ENCODE peak calls at places on chromosomes 2 and 18, in nine cellular contexts. One of them, this sample, is unnamed. For H3K4me1, the result is how much of the 10 kb centered on the place peaks cover.

GRCh38 chr2:172667926-172668325 is 67.7 kb upstream of the RAPGEF4 start:
- DNase-seq in mammary epithelial cell: no peak
- DNase-seq in psoas muscle: no peak
- DNase-seq in ovary: no peak
- DNase-seq in breast epithelium: no peak
- DNase-seq in PC-9: no peak
- DNase-seq in A549: no peak
- DNase-seq in PC-3: no peak
- DNase-seq in CD8-positive, alpha-beta memory T cell: no peak
- DNase-seq in this sample: no peak

GRCh38 chr2:165793161-165793778 is 777 bp downstream of the GALNT3 start:
- DNase-seq in mammary epithelial cell: peak
- DNase-seq in psoas muscle: no peak
- DNase-seq in ovary: peak
- DNase-seq in breast epithelium: peak
- DNase-seq in PC-9: peak
- DNase-seq in A549: no peak
- DNase-seq in PC-3: peak
- DNase-seq in CD8-positive, alpha-beta memory T cell: peak
- DNase-seq in this sample: peak

GRCh38 chr2:64036343-64036742 is 17.1 kb upstream of the VPS54 start:
- DNase-seq in mammary epithelial cell: peak
- DNase-seq in psoas muscle: no peak
- DNase-seq in ovary: no peak
- DNase-seq in breast epithelium: no peak
- DNase-seq in PC-9: no peak
- DNase-seq in A549: no peak
- DNase-seq in PC-3: peak
- DNase-seq in CD8-positive, alpha-beta memory T cell: peak
- DNase-seq in this sample: no peak

GRCh38 chr18:65922103-65922502 is 171.3 kb downstream of the CDH7 start:
- DNase-seq in mammary epithelial cell: no peak
- DNase-seq in psoas muscle: no peak
- DNase-seq in ovary: no peak
- DNase-seq in breast epithelium: no peak
- DNase-seq in PC-9: no peak
- DNase-seq in A549: no peak
- DNase-seq in PC-3: no peak
- DNase-seq in CD8-positive, alpha-beta memory T cell: no peak
- DNase-seq in this sample: no peak

GRCh38 chr18:5295231-5295920 is at the start of gene ZBTB14:
- DNase-seq in mammary epithelial cell: peak
- DNase-seq in psoas muscle: peak
- DNase-seq in ovary: peak
- DNase-seq in breast epithelium: peak
- DNase-seq in PC-9: peak
- DNase-seq in A549: peak
- DNase-seq in PC-3: peak
- DNase-seq in CD8-positive, alpha-beta memory T cell: peak
- DNase-seq in this sample: peak

GRCh38 chr2:238286095-238286494 is 2.3 kb downstream of the PER2 start:
- DNase-seq in mammary epithelial cell: no peak
- DNase-seq in psoas muscle: no peak
- DNase-seq in ovary: no peak
- DNase-seq in breast epithelium: no peak
- DNase-seq in PC-9: no peak
- DNase-seq in A549: no peak
- DNase-seq in PC-3: no peak
- DNase-seq in CD8-positive, alpha-beta memory T cell: no peak
- DNase-seq in this sample: no peak

GRCh38 chr2:98823196-98824166 is 92.5 kb upstream of the MGAT4A start:
- DNase-seq in mammary epithelial cell: peak
- DNase-seq in psoas muscle: no peak
- DNase-seq in ovary: no peak
- DNase-seq in breast epithelium: no peak
- DNase-seq in PC-9: no peak
- DNase-seq in A549: no peak
- DNase-seq in PC-3: no peak
- DNase-seq in CD8-positive, alpha-beta memory T cell: peak
- DNase-seq in this sample: no peak

GRCh38 chr2:240569998-240570530 is 1.8 kb downstream of the RNPEPL1 start:
- DNase-seq in mammary epithelial cell: no peak
- DNase-seq in psoas muscle: peak
- DNase-seq in ovary: peak
- DNase-seq in breast epithelium: no peak
- DNase-seq in PC-9: peak
- DNase-seq in A549: no peak
- DNase-seq in PC-3: no peak
- DNase-seq in CD8-positive, alpha-beta memory T cell: no peak
- DNase-seq in this sample: peak

GRCh38 chr2:239711911-239712570 is 311.2 kb upstream of the HDAC4 start:
- DNase-seq in mammary epithelial cell: no peak
- DNase-seq in psoas muscle: no peak
- DNase-seq in ovary: peak
- DNase-seq in breast epithelium: peak
- DNase-seq in PC-9: no peak
- DNase-seq in A549: no peak
- DNase-seq in PC-3: no peak
- DNase-seq in CD8-positive, alpha-beta memory T cell: no peak
- DNase-seq in this sample: no peak

GRCh38 chr2:159176555-159176954 is 109.9 kb downstream of the WDSUB1 start:
- DNase-seq in mammary epithelial cell: no peak
- DNase-seq in psoas muscle: no peak
- DNase-seq in ovary: no peak
- DNase-seq in breast epithelium: no peak
- DNase-seq in PC-9: peak
- DNase-seq in A549: no peak
- DNase-seq in PC-3: no peak
- DNase-seq in CD8-positive, alpha-beta memory T cell: no peak
- DNase-seq in this sample: no peak

GRCh38 chr2:65390134-65390533 is 42.3 kb downstream of the SPRED2 start:
- DNase-seq in mammary epithelial cell: peak
- DNase-seq in psoas muscle: no peak
- DNase-seq in ovary: no peak
- DNase-seq in breast epithelium: no peak
- DNase-seq in PC-9: no peak
- DNase-seq in A549: no peak
- DNase-seq in PC-3: no peak
- DNase-seq in CD8-positive, alpha-beta memory T cell: no peak
- DNase-seq in this sample: no peak

GRCh38 chr2:188601927-188602326 is 310.3 kb downstream of the GULP1 start:
- DNase-seq in mammary epithelial cell: no peak
- DNase-seq in psoas muscle: no peak
- DNase-seq in ovary: no peak
- DNase-seq in breast epithelium: no peak
- DNase-seq in PC-9: no peak
- DNase-seq in A549: no peak
- DNase-seq in PC-3: no peak
- DNase-seq in CD8-positive, alpha-beta memory T cell: no peak
- DNase-seq in this sample: no peak

GRCh38 chr2:223601932-223602676 is at the start of gene SCG2:
- DNase-seq in mammary epithelial cell: peak
- DNase-seq in psoas muscle: peak
- DNase-seq in ovary: peak
- DNase-seq in breast epithelium: peak
- DNase-seq in PC-9: peak
- DNase-seq in A549: peak
- DNase-seq in PC-3: peak
- DNase-seq in CD8-positive, alpha-beta memory T cell: no peak
- DNase-seq in this sample: peak

GRCh38 chr18:48314694-48315093 is 94.5 kb downstream of the ZBTB7C start:
- DNase-seq in mammary epithelial cell: no peak
- DNase-seq in psoas muscle: no peak
- DNase-seq in ovary: no peak
- DNase-seq in breast epithelium: no peak
- DNase-seq in PC-9: no peak
- DNase-seq in A549: no peak
- DNase-seq in PC-3: no peak
- DNase-seq in CD8-positive, alpha-beta memory T cell: no peak
- DNase-seq in this sample: no peak

GRCh38 chr2:229372207-229372606 is 101.1 kb upstream of the PID1 start:
- DNase-seq in mammary epithelial cell: no peak
- DNase-seq in psoas muscle: no peak
- DNase-seq in ovary: peak
- DNase-seq in breast epithelium: no peak
- DNase-seq in PC-9: no peak
- DNase-seq in A549: no peak
- DNase-seq in PC-3: no peak
- DNase-seq in CD8-positive, alpha-beta memory T cell: no peak
- DNase-seq in this sample: no peak

GRCh38 chr18:31679133-31679731 is 5.1 kb downstream of the B4GALT6 start:
- DNase-seq in mammary epithelial cell: peak
- DNase-seq in psoas muscle: no peak
- DNase-seq in ovary: no peak
- DNase-seq in breast epithelium: no peak
- DNase-seq in PC-9: no peak
- DNase-seq in A549: peak
- DNase-seq in PC-3: peak
- DNase-seq in CD8-positive, alpha-beta memory T cell: no peak
- DNase-seq in this sample: no peak

GRCh38 chr2:10481055-10481665 is 33.0 kb upstream of the ODC1 start:
- DNase-seq in mammary epithelial cell: no peak
- DNase-seq in psoas muscle: no peak
- DNase-seq in ovary: no peak
- DNase-seq in breast epithelium: no peak
- DNase-seq in PC-9: no peak
- DNase-seq in A549: no peak
- DNase-seq in PC-3: no peak
- DNase-seq in CD8-positive, alpha-beta memory T cell: no peak
- DNase-seq in this sample: peak

GRCh38 chr2:184906709-184907108 is 308.4 kb downstream of the ZNF804A start:
- DNase-seq in mammary epithelial cell: no peak
- DNase-seq in psoas muscle: no peak
- DNase-seq in ovary: no peak
- DNase-seq in breast epithelium: no peak
- DNase-seq in PC-9: no peak
- DNase-seq in A549: no peak
- DNase-seq in PC-3: no peak
- DNase-seq in CD8-positive, alpha-beta memory T cell: no peak
- DNase-seq in this sample: no peak

GRCh38 chr2:192499476-192499875 is 304.7 kb upstream of the TMEFF2 start:
- DNase-seq in mammary epithelial cell: peak
- DNase-seq in psoas muscle: no peak
- DNase-seq in ovary: no peak
- DNase-seq in breast epithelium: no peak
- DNase-seq in PC-9: no peak
- DNase-seq in A549: no peak
- DNase-seq in PC-3: peak
- DNase-seq in CD8-positive, alpha-beta memory T cell: no peak
- DNase-seq in this sample: no peak

GRCh38 chr2:197615033-197615652 is 60.2 kb downstream of the RFTN2 start:
- DNase-seq in mammary epithelial cell: peak
- DNase-seq in psoas muscle: no peak
- DNase-seq in ovary: no peak
- DNase-seq in breast epithelium: no peak
- DNase-seq in PC-9: peak
- DNase-seq in A549: peak
- DNase-seq in PC-3: peak
- DNase-seq in CD8-positive, alpha-beta memory T cell: no peak
- DNase-seq in this sample: no peak

GRCh38 chr18:28189400-28190239 is 12.7 kb upstream of the CDH2 start:
- DNase-seq in mammary epithelial cell: peak
- DNase-seq in psoas muscle: no peak
- DNase-seq in ovary: no peak
- DNase-seq in breast epithelium: no peak
- DNase-seq in PC-9: no peak
- DNase-seq in A549: peak
- DNase-seq in PC-3: peak
- DNase-seq in CD8-positive, alpha-beta memory T cell: no peak
- DNase-seq in this sample: no peak

GRCh38 chr18:12315911-12316310 is 7.9 kb downstream of the TUBB6 start:
- DNase-seq in mammary epithelial cell: no peak
- DNase-seq in psoas muscle: no peak
- DNase-seq in ovary: no peak
- DNase-seq in breast epithelium: no peak
- DNase-seq in PC-9: no peak
- DNase-seq in A549: no peak
- DNase-seq in PC-3: no peak
- DNase-seq in CD8-positive, alpha-beta memory T cell: no peak
- DNase-seq in this sample: no peak

GRCh38 chr2:38057651-38058410 is 18.1 kb downstream of the CYP1B1 start:
- DNase-seq in mammary epithelial cell: peak
- DNase-seq in psoas muscle: no peak
- DNase-seq in ovary: no peak
- DNase-seq in breast epithelium: no peak
- DNase-seq in PC-9: no peak
- DNase-seq in A549: no peak
- DNase-seq in PC-3: peak
- DNase-seq in CD8-positive, alpha-beta memory T cell: no peak
- DNase-seq in this sample: no peak
- H3K27ac ChIP-seq in mammary epithelial cell: no peak
- H3K27ac ChIP-seq in psoas muscle: no peak
- H3K27ac ChIP-seq in ovary: no peak
- H3K27ac ChIP-seq in breast epithelium: no peak
- H3K27ac ChIP-seq in PC-9: peak
- H3K27ac ChIP-seq in A549: no peak
- H3K27ac ChIP-seq in PC-3: no peak
- H3K27ac ChIP-seq in CD8-positive, alpha-beta memory T cell: no peak
- H3K27ac ChIP-seq in this sample: no peak

GRCh38 chr2:168643979-168644378 is 158.5 kb upstream of the NOSTRIN start:
- DNase-seq in mammary epithelial cell: no peak
- DNase-seq in psoas muscle: no peak
- DNase-seq in ovary: no peak
- DNase-seq in breast epithelium: no peak
- DNase-seq in PC-9: no peak
- DNase-seq in A549: no peak
- DNase-seq in PC-3: no peak
- DNase-seq in CD8-positive, alpha-beta memory T cell: no peak
- DNase-seq in this sample: no peak
- H3K4me1 ChIP-seq in mammary epithelial cell: under half
- H3K4me1 ChIP-seq in psoas muscle: under half
- H3K4me1 ChIP-seq in ovary: under half
- H3K4me1 ChIP-seq in breast epithelium: under half
- H3K4me1 ChIP-seq in PC-9: under half
- H3K4me1 ChIP-seq in A549: under half
- H3K4me1 ChIP-seq in PC-3: under half
- H3K4me1 ChIP-seq in CD8-positive, alpha-beta memory T cell: under half
- H3K4me1 ChIP-seq in this sample: under half

DNA sequence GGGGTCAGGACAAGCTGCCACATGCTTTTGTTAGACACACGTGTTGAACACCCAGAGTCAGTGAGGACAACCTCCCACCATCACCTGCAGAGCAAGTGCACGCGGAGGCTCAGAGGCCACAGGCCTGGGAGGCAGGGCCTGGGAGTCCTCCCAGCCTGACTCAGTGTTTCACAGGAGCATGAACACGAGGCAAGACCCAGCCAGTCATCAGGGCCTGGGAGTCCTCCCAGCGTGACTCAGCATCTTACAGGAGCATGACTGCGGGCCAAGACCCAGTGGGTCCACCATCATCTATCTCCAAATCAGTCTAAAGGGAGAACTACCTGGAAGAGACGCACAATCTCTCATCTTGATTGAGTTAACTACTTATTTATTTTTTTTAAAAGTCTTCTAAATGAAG is 112.6 kb upstream of the PXDN start:
- DNase-seq in mammary epithelial cell: no peak
- DNase-seq in psoas muscle: no peak
- DNase-seq in ovary: no peak
- DNase-seq in breast epithelium: no peak
- DNase-seq in PC-9: no peak
- DNase-seq in A549: peak
- DNase-seq in PC-3: peak
- DNase-seq in CD8-positive, alpha-beta memory T cell: no peak
- DNase-seq in this sample: no peak
- H3K27ac ChIP-seq in mammary epithelial cell: no peak
- H3K27ac ChIP-seq in psoas muscle: no peak
- H3K27ac ChIP-seq in ovary: no peak
- H3K27ac ChIP-seq in breast epithelium: no peak
- H3K27ac ChIP-seq in PC-9: no peak
- H3K27ac ChIP-seq in A549: no peak
- H3K27ac ChIP-seq in PC-3: no peak
- H3K27ac ChIP-seq in CD8-positive, alpha-beta memory T cell: no peak
- H3K27ac ChIP-seq in this sample: no peak

GRCh38 chr2:217878865-217879595 is 123.8 kb downstream of the TNS1 start:
- DNase-seq in mammary epithelial cell: no peak
- DNase-seq in psoas muscle: no peak
- DNase-seq in ovary: peak
- DNase-seq in breast epithelium: no peak
- DNase-seq in PC-9: no peak
- DNase-seq in A549: no peak
- DNase-seq in PC-3: no peak
- DNase-seq in CD8-positive, alpha-beta memory T cell: no peak
- DNase-seq in this sample: no peak
- H3K4me1 ChIP-seq in mammary epithelial cell: under half
- H3K4me1 ChIP-seq in psoas muscle: under half
- H3K4me1 ChIP-seq in ovary: under half
- H3K4me1 ChIP-seq in breast epithelium: under half
- H3K4me1 ChIP-seq in PC-9: under half
- H3K4me1 ChIP-seq in A549: under half
- H3K4me1 ChIP-seq in PC-3: under half
- H3K4me1 ChIP-seq in CD8-positive, alpha-beta memory T cell: under half
- H3K4me1 ChIP-seq in this sample: under half